ENCODE peak calls at places on chromosomes 12 and 14, in seven cellular contexts. One of them, this sample, is unnamed. For H3K36me3 and H3K4me1, the result is how much of the 10 kb centered on the place peaks cover.

GRCh38 chr12:98256830-98257229 is 258.6 kb upstream of the TMPO start:
- DNase-seq in IMR-90: no peak
- DNase-seq in ovary: no peak
- DNase-seq in OCI-LY7: no peak
- DNase-seq in upper lobe of right lung: no peak
- DNase-seq in esophagus squamous epithelium: no peak
- DNase-seq in suprapubic skin: no peak
- DNase-seq in this sample: no peak

GRCh38 chr12:12612403-12612802 is 727 bp downstream of the CREBL2 start:
- DNase-seq in IMR-90: peak
- DNase-seq in ovary: no peak
- DNase-seq in OCI-LY7: peak
- DNase-seq in upper lobe of right lung: no peak
- DNase-seq in esophagus squamous epithelium: no peak
- DNase-seq in suprapubic skin: no peak
- DNase-seq in this sample: no peak

GRCh38 chr14:105841022-105842009 is 314.9 kb downstream of the TMEM121 start:
- DNase-seq in IMR-90: no peak
- DNase-seq in ovary: peak
- DNase-seq in OCI-LY7: peak
- DNase-seq in upper lobe of right lung: peak
- DNase-seq in esophagus squamous epithelium: no peak
- DNase-seq in suprapubic skin: peak
- DNase-seq in this sample: no peak

GRCh38 chr14:87643005-87643404 is 350.0 kb downstream of the GALC start:
- DNase-seq in IMR-90: no peak
- DNase-seq in ovary: no peak
- DNase-seq in OCI-LY7: no peak
- DNase-seq in upper lobe of right lung: no peak
- DNase-seq in esophagus squamous epithelium: no peak
- DNase-seq in suprapubic skin: no peak
- DNase-seq in this sample: no peak

GRCh38 chr12:8065991-8066594 is at the start of gene C3AR1:
- DNase-seq in IMR-90: peak
- DNase-seq in ovary: no peak
- DNase-seq in OCI-LY7: no peak
- DNase-seq in upper lobe of right lung: no peak
- DNase-seq in esophagus squamous epithelium: no peak
- DNase-seq in suprapubic skin: no peak
- DNase-seq in this sample: no peak

GRCh38 chr14:29126865-29127264 is 360.3 kb downstream of the FOXG1 start:
- DNase-seq in IMR-90: no peak
- DNase-seq in ovary: no peak
- DNase-seq in OCI-LY7: no peak
- DNase-seq in upper lobe of right lung: no peak
- DNase-seq in esophagus squamous epithelium: no peak
- DNase-seq in suprapubic skin: no peak
- DNase-seq in this sample: no peak

GRCh38 chr14:75630695-75631452 is 29.8 kb downstream of the ERG28 start:
- DNase-seq in IMR-90: no peak
- DNase-seq in ovary: no peak
- DNase-seq in OCI-LY7: no peak
- DNase-seq in upper lobe of right lung: no peak
- DNase-seq in esophagus squamous epithelium: no peak
- DNase-seq in suprapubic skin: no peak
- DNase-seq in this sample: no peak

GRCh38 chr14:67630186-67630585 is 10.5 kb downstream of the ARG2 start:
- DNase-seq in IMR-90: no peak
- DNase-seq in ovary: no peak
- DNase-seq in OCI-LY7: no peak
- DNase-seq in upper lobe of right lung: no peak
- DNase-seq in esophagus squamous epithelium: no peak
- DNase-seq in suprapubic skin: no peak
- DNase-seq in this sample: no peak

GRCh38 chr12:29768372-29768771 is 15.4 kb downstream of the TMTC1 start:
- DNase-seq in IMR-90: no peak
- DNase-seq in ovary: no peak
- DNase-seq in OCI-LY7: no peak
- DNase-seq in upper lobe of right lung: no peak
- DNase-seq in esophagus squamous epithelium: no peak
- DNase-seq in suprapubic skin: no peak
- DNase-seq in this sample: no peak

GRCh38 chr12:130877333-130877732 is 5.5 kb downstream of the RAN start:
- DNase-seq in IMR-90: no peak
- DNase-seq in ovary: no peak
- DNase-seq in OCI-LY7: no peak
- DNase-seq in upper lobe of right lung: no peak
- DNase-seq in esophagus squamous epithelium: no peak
- DNase-seq in suprapubic skin: no peak
- DNase-seq in this sample: no peak

GRCh38 chr14:96042218-96042930 is 3.2 kb downstream of the C14orf132 start:
- DNase-seq in IMR-90: peak
- DNase-seq in ovary: no peak
- DNase-seq in OCI-LY7: no peak
- DNase-seq in upper lobe of right lung: no peak
- DNase-seq in esophagus squamous epithelium: no peak
- DNase-seq in suprapubic skin: no peak
- DNase-seq in this sample: no peak

GRCh38 chr12:54160050-54160449 is 28.7 kb downstream of the SMUG1 start:
- DNase-seq in IMR-90: no peak
- DNase-seq in ovary: no peak
- DNase-seq in OCI-LY7: no peak
- DNase-seq in upper lobe of right lung: no peak
- DNase-seq in esophagus squamous epithelium: no peak
- DNase-seq in suprapubic skin: no peak
- DNase-seq in this sample: no peak

GRCh38 chr12:52791271-52792184 is 4.4 kb downstream of the KRT3 start:
- DNase-seq in IMR-90: no peak
- DNase-seq in ovary: no peak
- DNase-seq in OCI-LY7: no peak
- DNase-seq in upper lobe of right lung: peak
- DNase-seq in esophagus squamous epithelium: no peak
- DNase-seq in suprapubic skin: no peak
- DNase-seq in this sample: no peak

GRCh38 chr12:132593938-132594358 is 16.4 kb downstream of the LRCOL1 start:
- DNase-seq in IMR-90: peak
- DNase-seq in ovary: peak
- DNase-seq in OCI-LY7: peak
- DNase-seq in upper lobe of right lung: peak
- DNase-seq in esophagus squamous epithelium: no peak
- DNase-seq in suprapubic skin: peak
- DNase-seq in this sample: peak

GRCh38 chr12:95582230-95583058 is 31.2 kb upstream of the USP44 start:
- DNase-seq in IMR-90: peak
- DNase-seq in ovary: no peak
- DNase-seq in OCI-LY7: peak
- DNase-seq in upper lobe of right lung: no peak
- DNase-seq in esophagus squamous epithelium: no peak
- DNase-seq in suprapubic skin: no peak
- DNase-seq in this sample: no peak

GRCh38 chr12:91811481-91812287 is 334.0 kb downstream of the BTG1 start:
- DNase-seq in IMR-90: peak
- DNase-seq in ovary: peak
- DNase-seq in OCI-LY7: peak
- DNase-seq in upper lobe of right lung: peak
- DNase-seq in esophagus squamous epithelium: no peak
- DNase-seq in suprapubic skin: no peak
- DNase-seq in this sample: no peak

GRCh38 chr12:89542912-89543592 is 17.2 kb upstream of the POC1B start:
- DNase-seq in IMR-90: peak
- DNase-seq in ovary: peak
- DNase-seq in OCI-LY7: peak
- DNase-seq in upper lobe of right lung: no peak
- DNase-seq in esophagus squamous epithelium: no peak
- DNase-seq in suprapubic skin: no peak
- DNase-seq in this sample: no peak

GRCh38 chr14:104195854-104196253 is 57.5 kb downstream of the KIF26A start:
- DNase-seq in IMR-90: no peak
- DNase-seq in ovary: no peak
- DNase-seq in OCI-LY7: no peak
- DNase-seq in upper lobe of right lung: no peak
- DNase-seq in esophagus squamous epithelium: no peak
- DNase-seq in suprapubic skin: no peak
- DNase-seq in this sample: no peak

GRCh38 chr12:27595231-27595642 is 71.2 kb downstream of the PPFIBP1 start:
- DNase-seq in IMR-90: peak
- DNase-seq in ovary: peak
- DNase-seq in OCI-LY7: no peak
- DNase-seq in upper lobe of right lung: no peak
- DNase-seq in esophagus squamous epithelium: no peak
- DNase-seq in suprapubic skin: no peak
- DNase-seq in this sample: no peak

GRCh38 chr12:106582661-106583577 is at the start of gene RFX4:
- DNase-seq in IMR-90: no peak
- DNase-seq in ovary: no peak
- DNase-seq in OCI-LY7: no peak
- DNase-seq in upper lobe of right lung: no peak
- DNase-seq in esophagus squamous epithelium: no peak
- DNase-seq in suprapubic skin: no peak
- DNase-seq in this sample: no peak

GRCh38 chr12:57766464-57767311 is at the start of gene CYP27B1:
- DNase-seq in IMR-90: peak
- DNase-seq in ovary: peak
- DNase-seq in OCI-LY7: no peak
- DNase-seq in upper lobe of right lung: peak
- DNase-seq in esophagus squamous epithelium: no peak
- DNase-seq in suprapubic skin: no peak
- DNase-seq in this sample: peak

GRCh38 chr14:63542231-63542999 is 762 bp downstream of the PPP2R5E start:
- DNase-seq in IMR-90: no peak
- DNase-seq in ovary: no peak
- DNase-seq in OCI-LY7: peak
- DNase-seq in upper lobe of right lung: no peak
- DNase-seq in esophagus squamous epithelium: no peak
- DNase-seq in suprapubic skin: peak
- DNase-seq in this sample: no peak

GRCh38 chr14:36426836-36427235 is 93.2 kb downstream of the NKX2-1 start:
- DNase-seq in IMR-90: no peak
- DNase-seq in ovary: no peak
- DNase-seq in OCI-LY7: no peak
- DNase-seq in upper lobe of right lung: no peak
- DNase-seq in esophagus squamous epithelium: no peak
- DNase-seq in suprapubic skin: no peak
- DNase-seq in this sample: no peak

GRCh38 chr14:75568791-75569190 is 9.6 kb upstream of the FLVCR2 start:
- DNase-seq in IMR-90: no peak
- DNase-seq in ovary: no peak
- DNase-seq in OCI-LY7: no peak
- DNase-seq in upper lobe of right lung: no peak
- DNase-seq in esophagus squamous epithelium: no peak
- DNase-seq in suprapubic skin: no peak
- DNase-seq in this sample: no peak

GRCh38 chr12:132604108-132605054 is 6.0 kb downstream of the LRCOL1 start:
- DNase-seq in IMR-90: no peak
- DNase-seq in ovary: no peak
- DNase-seq in OCI-LY7: no peak
- DNase-seq in upper lobe of right lung: no peak
- DNase-seq in esophagus squamous epithelium: no peak
- DNase-seq in suprapubic skin: no peak
- DNase-seq in this sample: peak

GRCh38 chr14:59510957-59511356 is 26.6 kb downstream of the JKAMP start:
- DNase-seq in IMR-90: no peak
- DNase-seq in ovary: no peak
- DNase-seq in OCI-LY7: no peak
- DNase-seq in upper lobe of right lung: no peak
- DNase-seq in esophagus squamous epithelium: no peak
- DNase-seq in suprapubic skin: no peak
- DNase-seq in this sample: no peak
- H3K36me3 ChIP-seq in IMR-90: under half
- H3K36me3 ChIP-seq in ovary: under half
- H3K36me3 ChIP-seq in OCI-LY7: under half
- H3K36me3 ChIP-seq in upper lobe of right lung: under half
- H3K36me3 ChIP-seq in esophagus squamous epithelium: under half
- H3K36me3 ChIP-seq in suprapubic skin: under half
- H3K36me3 ChIP-seq in this sample: under half

GRCh38 chr14:50812180-50812579 is 18.8 kb downstream of the NIN start:
- DNase-seq in IMR-90: no peak
- DNase-seq in ovary: no peak
- DNase-seq in OCI-LY7: no peak
- DNase-seq in upper lobe of right lung: no peak
- DNase-seq in esophagus squamous epithelium: no peak
- DNase-seq in suprapubic skin: no peak
- DNase-seq in this sample: no peak
- H3K4me1 ChIP-seq in IMR-90: under half
- H3K4me1 ChIP-seq in ovary: under half
- H3K4me1 ChIP-seq in OCI-LY7: under half
- H3K4me1 ChIP-seq in upper lobe of right lung: under half
- H3K4me1 ChIP-seq in esophagus squamous epithelium: under half
- H3K4me1 ChIP-seq in suprapubic skin: under half
- H3K4me1 ChIP-seq in this sample: under half

DNA sequence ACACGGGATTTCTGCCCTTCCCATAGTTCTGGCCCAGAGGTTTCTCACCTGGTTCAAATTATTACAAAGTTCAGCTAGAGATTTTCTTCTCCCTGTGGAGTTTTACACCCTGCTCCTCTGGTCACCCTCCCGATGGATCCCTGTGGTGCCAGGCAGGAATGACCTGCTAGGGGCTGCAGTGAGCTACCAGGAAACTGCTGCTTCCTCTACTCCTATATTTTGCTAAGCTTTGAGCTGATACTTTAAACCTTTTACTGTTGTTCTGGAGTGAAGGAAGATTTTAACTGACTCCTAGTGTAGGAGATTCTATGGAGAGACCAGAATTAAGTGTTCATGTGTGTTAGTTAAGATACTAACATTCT is 30.4 kb upstream of the LRIG3 start:
- DNase-seq in IMR-90: no peak
- DNase-seq in ovary: no peak
- DNase-seq in OCI-LY7: no peak
- DNase-seq in upper lobe of right lung: no peak
- DNase-seq in esophagus squamous epithelium: no peak
- DNase-seq in suprapubic skin: no peak
- DNase-seq in this sample: no peak
- TF ChIP-seq CTCF in IMR-90: no peak
- TF ChIP-seq CTCF in ovary: no peak
- TF ChIP-seq CTCF in OCI-LY7: no peak
- TF ChIP-seq CTCF in upper lobe of right lung: no peak
- TF ChIP-seq CTCF in esophagus squamous epithelium: no peak
- TF ChIP-seq CTCF in suprapubic skin: no peak
- TF ChIP-seq CTCF in this sample: no peak

GRCh38 chr14:102015045-102015685 is 50.8 kb downstream of the DYNC1H1 start:
- DNase-seq in IMR-90: peak
- DNase-seq in ovary: no peak
- DNase-seq in OCI-LY7: no peak
- DNase-seq in upper lobe of right lung: no peak
- DNase-seq in esophagus squamous epithelium: no peak
- DNase-seq in suprapubic skin: no peak
- DNase-seq in this sample: no peak

GRCh38 chr14:102015771-102016170 is 51.4 kb downstream of the DYNC1H1 start:
- DNase-seq in IMR-90: no peak
- DNase-seq in ovary: no peak
- DNase-seq in OCI-LY7: no peak
- DNase-seq in upper lobe of right lung: no peak
- DNase-seq in esophagus squamous epithelium: no peak
- DNase-seq in suprapubic skin: no peak
- DNase-seq in this sample: no peak

GRCh38 chr14:102019141-102019540 is 54.8 kb downstream of the DYNC1H1 start:
- DNase-seq in IMR-90: no peak
- DNase-seq in ovary: no peak
- DNase-seq in OCI-LY7: no peak
- DNase-seq in upper lobe of right lung: no peak
- DNase-seq in esophagus squamous epithelium: no peak
- DNase-seq in suprapubic skin: no peak
- DNase-seq in this sample: no peak

GRCh38 chr14:102018251-102018650 is 53.9 kb downstream of the DYNC1H1 start:
- DNase-seq in IMR-90: no peak
- DNase-seq in ovary: no peak
- DNase-seq in OCI-LY7: no peak
- DNase-seq in upper lobe of right lung: no peak
- DNase-seq in esophagus squamous epithelium: no peak
- DNase-seq in suprapubic skin: no peak
- DNase-seq in this sample: no peak

GRCh38 chr14:102016420-102017090 is 52.2 kb downstream of the DYNC1H1 start:
- DNase-seq in IMR-90: no peak
- DNase-seq in ovary: no peak
- DNase-seq in OCI-LY7: no peak
- DNase-seq in upper lobe of right lung: no peak
- DNase-seq in esophagus squamous epithelium: no peak
- DNase-seq in suprapubic skin: no peak
- DNase-seq in this sample: no peak
- H3K36me3 ChIP-seq in IMR-90: half or more
- H3K36me3 ChIP-seq in ovary: under half
- H3K36me3 ChIP-seq in OCI-LY7: half or more
- H3K36me3 ChIP-seq in upper lobe of right lung: half or more
- H3K36me3 ChIP-seq in esophagus squamous epithelium: half or more
- H3K36me3 ChIP-seq in suprapubic skin: half or more
- H3K36me3 ChIP-seq in this sample: half or more

This sample was measured in RWPE2.